ENCODE peak calls at places on chromosome 17, in four cellular contexts. D is pancreas, J is mesendoderm, I is HAP-1. N is an unnamed sample. For H3K4me1, the result is how much of the 10 kb centered on the place peaks cover.

GRCh38 chr17:5769936-5770335 is 185.6 kb upstream of the NLRP1 start:
- DNase-seq in I (no peak), J (no peak), D (no peak), N (no peak)

GRCh38 chr17:32998893-32999240 is 7.2 kb downstream of the SPACA3 start:
- DNase-seq in D (no peak), J (peak), I (no peak), N (no peak)

GRCh38 chr17:78759203-78759968 is 22.7 kb downstream of the CYTH1 start:
- DNase-seq in J (no peak), I (peak), D (peak), N (peak)

GRCh38 chr17:67365762-67366192 is 600 bp downstream of the PSMD12 start:
- DNase-seq in J (peak), D (no peak), I (peak), N (no peak)

GRCh38 chr17:81976332-81977210 is 858 bp upstream of the ASPSCR1 start:
- DNase-seq in J (peak), D (peak), I (no peak), N (no peak)

GRCh38 chr17:77831497-77832179 is 126.9 kb upstream of the TNRC6C start:
- DNase-seq in I (no peak), D (no peak), J (no peak), N (no peak)

GRCh38 chr17:46832945-46833839 is 14.7 kb upstream of the WNT3 start:
- DNase-seq in J (peak), I (no peak), D (no peak), N (peak)

GRCh38 chr17:5500247-5500803 is 14.0 kb downstream of the MIS12 start:
- DNase-seq in J (peak), I (no peak), D (no peak), N (no peak)

GRCh38 chr17:44779211-44780025 is 20.6 kb downstream of the ADAM11 start:
- DNase-seq in J (peak), I (peak), D (peak), N (peak)

GRCh38 chr17:77691216-77692085 is 267.1 kb upstream of the TNRC6C start:
- DNase-seq in J (no peak), I (no peak), D (no peak), N (no peak)

GRCh38 chr17:54992797-54993639 is 24.5 kb downstream of the STXBP4 start:
- DNase-seq in D (no peak), J (peak), I (peak), N (peak)

GRCh38 chr17:40563371-40564052 is 1.8 kb downstream of the CCR7 start:
- DNase-seq in D (peak), I (no peak), J (no peak), N (no peak)

GRCh38 chr17:77235370-77236080 is 94.8 kb downstream of the SEC14L1 start:
- DNase-seq in J (no peak), D (no peak), I (no peak), N (no peak)

GRCh38 chr17:45319239-45319703 is 2.5 kb upstream of the MAP3K14 start:
- DNase-seq in I (no peak), J (peak), D (no peak), N (peak)

GRCh38 chr17:55527520-55528118 is 16.4 kb upstream of the SMIM36 start:
- DNase-seq in D (no peak), I (peak), J (peak), N (peak)

GRCh38 chr17:30235386-30236296 is at the start of gene SLC6A4:
- DNase-seq in I (no peak), J (peak), D (no peak), N (no peak)

GRCh38 chr17:7016406-7016805 is 4.0 kb downstream of the RNASEK start:
- DNase-seq in J (no peak), I (no peak), D (no peak), N (no peak)
- H3K4me1 ChIP-seq in J (under half), I (under half), D (under half), N (under half)

DNA sequence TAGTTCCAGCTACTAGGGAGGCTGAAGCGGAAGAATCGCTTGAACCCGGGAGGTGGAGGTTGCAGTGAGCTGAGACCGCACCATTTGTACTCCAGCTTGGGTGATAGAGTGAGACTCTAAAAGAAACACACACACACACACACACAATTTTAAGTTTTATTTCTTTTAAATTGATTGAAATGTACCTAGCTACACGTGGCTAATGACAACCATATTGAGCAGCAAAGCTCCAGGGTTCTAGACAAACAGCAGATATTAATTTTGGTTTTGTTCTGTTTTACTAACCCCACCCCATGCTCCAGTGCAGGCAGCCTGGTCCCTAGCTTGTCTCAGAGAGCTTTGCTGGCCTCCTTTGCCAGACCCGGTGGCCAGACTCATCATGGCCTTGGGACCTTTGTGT is 16.0 kb upstream of the RAI1 start:
- DNase-seq in J (no peak), D (no peak), I (no peak), N (no peak)
- H3K4me1 ChIP-seq in J (under half), D (under half), I (under half), N (under half)

GRCh38 chr17:43540821-43541674 is 5.1 kb downstream of the ETV4 start:
- DNase-seq in I (peak), D (no peak), J (peak), N (no peak)
- H3K4me1 ChIP-seq in I (under half), D (under half), J (under half), N (under half)

GRCh38 chr17:11430766-11431165 is 167.5 kb upstream of the DNAH9 start:
- DNase-seq in J (no peak), I (no peak), D (no peak), N (no peak)
- H3K4me1 ChIP-seq in J (under half), I (under half), D (under half), N (under half)

DNA sequence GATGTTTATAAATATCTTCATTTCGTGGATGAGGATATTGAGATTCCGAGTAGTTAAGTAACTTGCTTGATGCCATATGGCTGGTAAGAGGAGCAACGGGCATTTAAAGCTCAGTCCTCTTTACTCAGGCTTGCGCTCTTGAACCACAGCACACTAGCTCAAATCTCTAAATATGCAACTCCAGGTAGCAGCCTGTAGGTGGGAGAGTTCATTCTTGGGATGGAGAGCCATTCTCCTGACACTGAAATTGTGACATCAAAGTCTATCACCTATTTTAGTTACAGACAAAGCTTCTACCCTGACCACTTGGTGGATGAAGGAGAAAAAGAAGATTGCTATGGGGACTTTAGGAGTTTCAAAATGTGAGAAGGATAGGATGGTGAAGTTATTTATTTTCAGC is 118.1 kb upstream of the CA10 start:
- DNase-seq in I (no peak), J (peak), D (no peak), N (no peak)
- H3K4me1 ChIP-seq in I (under half), J (under half), D (under half), N (under half)